ENCODE peak calls at places on chromosomes 13 and 19, in seven cellular contexts. L is DND-41, S is neuronal stem cell, H is neural progenitor cell, C is A549, U is HCT116, R is mammary epithelial cell. Y is an unnamed sample.

GRCh38 chr13:38008636-38009035 is 139.1 kb upstream of the TRPC4 start:
- DNase-seq in L (no peak), S (no peak), H (no peak), C (no peak), U (no peak), R (no peak), Y (no peak)

GRCh38 chr13:84812078-84812477 is 929.8 kb upstream of the SLITRK1 start:
- DNase-seq in L (no peak), S (no peak), H (peak), C (no peak), U (no peak), R (no peak), Y (no peak)

GRCh38 chr19:682678-683320 is 6.6 kb downstream of the FSTL3 start:
- DNase-seq in L (no peak), S (no peak), H (no peak), C (no peak), U (no peak), R (no peak), Y (no peak)

GRCh38 chr13:25375727-25376358 is 4.1 kb downstream of the ATP8A2 start:
- DNase-seq in L (peak), S (peak), H (peak), C (peak), U (peak), R (peak), Y (peak)

GRCh38 chr13:109665781-109666249 is 120.6 kb downstream of the IRS2 start:
- DNase-seq in L (no peak), S (no peak), H (no peak), C (no peak), U (no peak), R (no peak), Y (no peak)

GRCh38 chr19:44620667-44621066 is 7.3 kb downstream of the IGSF23 start:
- DNase-seq in L (no peak), S (no peak), H (no peak), C (no peak), U (no peak), R (no peak), Y (no peak)

GRCh38 chr13:42140494-42140893 is 92.0 kb downstream of the DGKH start:
- DNase-seq in L (no peak), S (no peak), H (no peak), C (no peak), U (no peak), R (no peak), Y (no peak)

GRCh38 chr13:91145806-91146205 is 201.7 kb upstream of the MIR17HG start:
- DNase-seq in L (no peak), S (no peak), H (no peak), C (no peak), U (no peak), R (no peak), Y (no peak)

GRCh38 chr19:4705413-4706131 is 18.1 kb downstream of the DPP9 start:
- DNase-seq in L (no peak), S (no peak), H (no peak), C (no peak), U (no peak), R (no peak), Y (no peak)

GRCh38 chr19:57053401-57053800 is 66.4 kb upstream of the USP29 start:
- DNase-seq in L (no peak), S (no peak), H (no peak), C (no peak), U (no peak), R (no peak), Y (no peak)

GRCh38 chr13:95298971-95299627 is 2.2 kb downstream of the ABCC4 start:
- DNase-seq in L (no peak), S (no peak), H (no peak), C (peak), U (peak), R (peak), Y (no peak)

GRCh38 chr13:107553838-107554237 is 661.5 kb downstream of the LIG4 start:
- DNase-seq in L (no peak), S (no peak), H (peak), C (no peak), U (no peak), R (no peak), Y (no peak)

GRCh38 chr13:44790289-44790688 is 199.0 kb downstream of the NUFIP1 start:
- DNase-seq in L (peak), S (no peak), H (peak), C (no peak), U (no peak), R (peak), Y (no peak)

GRCh38 chr13:23428183-23428528 is 5.3 kb downstream of the SACS start:
- DNase-seq in L (no peak), S (no peak), H (no peak), C (no peak), U (no peak), R (no peak), Y (no peak)

GRCh38 chr13:114179087-114179658 is at the start of gene CFAP97D2:
- DNase-seq in L (no peak), S (no peak), H (peak), C (no peak), U (no peak), R (no peak), Y (peak)

GRCh38 chr19:50567052-50567841 is 988 bp downstream of the LRRC4B start:
- DNase-seq in L (no peak), S (peak), H (peak), C (peak), U (no peak), R (no peak), Y (peak)

GRCh38 chr13:50923272-50923671 is 13.7 kb downstream of the RNASEH2B start:
- DNase-seq in L (no peak), S (no peak), H (no peak), C (peak), U (no peak), R (no peak), Y (no peak)

GRCh38 chr19:38989066-38989605 is 13.6 kb upstream of the FBXO17 start:
- DNase-seq in L (no peak), S (peak), H (peak), C (peak), U (no peak), R (no peak), Y (no peak)

GRCh38 chr19:12689012-12689411 is 1.2 kb downstream of the GNG14 start:
- DNase-seq in L (no peak), S (no peak), H (no peak), C (no peak), U (no peak), R (no peak), Y (no peak)

GRCh38 chr13:64640002-64640401 is 2590.1 kb downstream of the PCDH9 start:
- DNase-seq in L (no peak), S (no peak), H (no peak), C (peak), U (no peak), R (no peak), Y (no peak)

GRCh38 chr13:111046590-111047141 is 68.4 kb upstream of the ARHGEF7 start:
- DNase-seq in L (no peak), S (no peak), H (no peak), C (no peak), U (no peak), R (no peak), Y (peak)

GRCh38 chr19:49474545-49474930 is 523 bp downstream of the FLT3LG start:
- DNase-seq in L (no peak), S (no peak), H (no peak), C (no peak), U (no peak), R (no peak), Y (no peak)

GRCh38 chr13:53191091-53191490 is 162.5 kb downstream of the OLFM4 start:
- DNase-seq in L (no peak), S (peak), H (peak), C (no peak), U (no peak), R (no peak), Y (no peak)

GRCh38 chr19:32230441-32230840 is 115.0 kb upstream of the ZNF507 start:
- DNase-seq in L (no peak), S (no peak), H (no peak), C (no peak), U (no peak), R (no peak), Y (no peak)

GRCh38 chr13:40786568-40786996 is 2.8 kb upstream of the SLC25A15 start:
- DNase-seq in L (no peak), S (no peak), H (no peak), C (no peak), U (no peak), R (no peak), Y (no peak)

GRCh38 chr19:7888145-7888825 is at the start of gene LRRC8E:
- DNase-seq in L (no peak), S (peak), H (peak), C (peak), U (no peak), R (peak), Y (peak)

GRCh38 chr13:44917589-44918322 is 71.5 kb downstream of the NUFIP1 start:
- DNase-seq in L (peak), S (peak), H (peak), C (peak), U (peak), R (peak), Y (peak)

GRCh38 chr19:15507068-15508034 is 974 bp upstream of the CYP4F22 start:
- DNase-seq in L (no peak), S (no peak), H (no peak), C (no peak), U (no peak), R (no peak), Y (no peak)

GRCh38 chr19:15506074-15506565 is 2.2 kb upstream of the CYP4F22 start:
- DNase-seq in L (no peak), S (no peak), H (no peak), C (no peak), U (no peak), R (no peak), Y (no peak)

GRCh38 chr19:15511671-15512424 is 3.5 kb downstream of the CYP4F22 start:
- DNase-seq in L (no peak), S (no peak), H (no peak), C (no peak), U (no peak), R (no peak), Y (no peak)

GRCh38 chr19:15502264-15502663 is 6.1 kb upstream of the CYP4F22 start:
- DNase-seq in L (no peak), S (no peak), H (no peak), C (no peak), U (no peak), R (no peak), Y (no peak)

GRCh38 chr19:15508035-15508710 is at the start of gene CYP4F22:
- DNase-seq in L (no peak), S (no peak), H (no peak), C (no peak), U (no peak), R (no peak), Y (peak)
- H3K4me2 ChIP-seq in L (no peak), S (peak), H (no peak), C (peak), U (peak), R (peak), Y (no peak)

GRCh38 chr19:46193678-46194077 is 35.9 kb upstream of the IGFL1 start:
- DNase-seq in L (no peak), S (no peak), H (no peak), C (no peak), U (no peak), R (no peak), Y (peak)
- H3K4me2 ChIP-seq in L (no peak), S (no peak), H (no peak), C (peak), U (peak), R (peak), Y (peak)

GRCh38 chr13:106118050-106118449 is 417.4 kb downstream of the EFNB2 start:
- DNase-seq in L (no peak), S (no peak), H (no peak), C (no peak), U (no peak), R (no peak), Y (no peak)
- H3K4me2 ChIP-seq in L (no peak), S (no peak), H (no peak), C (no peak), U (no peak), R (peak), Y (no peak)

GRCh38 chr19:47560999-47561398 is 11.9 kb downstream of the ZNF541 start:
- DNase-seq in L (no peak), S (no peak), H (no peak), C (no peak), U (no peak), R (peak), Y (no peak)
- H3K4me2 ChIP-seq in L (no peak), S (no peak), H (no peak), C (no peak), U (no peak), R (no peak), Y (no peak)

GRCh38 chr13:77846173-77846572 is 72.5 kb downstream of the EDNRB start:
- DNase-seq in L (no peak), S (no peak), H (no peak), C (no peak), U (no peak), R (no peak), Y (no peak)
- H3K4me2 ChIP-seq in L (no peak), S (no peak), H (no peak), C (no peak), U (no peak), R (no peak), Y (no peak)

GRCh38 chr19:6772866-6773322 is 386 bp downstream of the VAV1 start:
- DNase-seq in L (no peak), S (no peak), H (no peak), C (no peak), U (no peak), R (no peak), Y (no peak)
- H3K4me2 ChIP-seq in L (peak), S (no peak), H (no peak), C (no peak), U (no peak), R (no peak), Y (peak)

GRCh38 chr19:3412066-3412465 is 45.7 kb downstream of the NFIC start:
- DNase-seq in L (no peak), S (no peak), H (no peak), C (no peak), U (no peak), R (no peak), Y (no peak)

GRCh38 chr19:3420244-3420755 is 53.9 kb downstream of the NFIC start:
- DNase-seq in L (no peak), S (no peak), H (no peak), C (no peak), U (no peak), R (no peak), Y (no peak)

GRCh38 chr19:3413796-3414327 is 47.5 kb downstream of the NFIC start:
- DNase-seq in L (no peak), S (no peak), H (no peak), C (peak), U (no peak), R (no peak), Y (no peak)

GRCh38 chr19:3411636-3412035 is 45.3 kb downstream of the NFIC start:
- DNase-seq in L (no peak), S (no peak), H (no peak), C (no peak), U (no peak), R (no peak), Y (peak)

GRCh38 chr19:3415695-3416094 is 49.3 kb downstream of the NFIC start:
- DNase-seq in L (no peak), S (no peak), H (no peak), C (no peak), U (no peak), R (no peak), Y (no peak)
- H3K4me2 ChIP-seq in L (no peak), S (no peak), H (no peak), C (no peak), U (no peak), R (no peak), Y (no peak)